ENCODE peak calls at places on chromosomes 5 and 9, in nine cellular contexts. S is WERI-Rb-1; T is stimulated activated CD4-positive, alpha-beta T cell treated with anti-CD3 and anti-CD28 coated beads, Interleukin-15, amount 100 ng/mL, for 1 hour; A is cardiac fibroblast; X is HEK293T; L is body of pancreas; M is EL; P is Ammon's horn; J is stomach. G is an unnamed sample.

GRCh38 chr9:121218357-121219027 is 16.8 kb upstream of the RAB14 start:
- DNase-seq in M (no peak), L (no peak), S (no peak), X (no peak), A (no peak), J (no peak), P (no peak), T (no peak), G (no peak)

GRCh38 chr5:24407486-24407885 is 237.3 kb downstream of the CDH10 start:
- DNase-seq in A (no peak), J (no peak), X (no peak), P (no peak), T (no peak), L (no peak), M (no peak), S (peak; percentile 45), G (no peak)

GRCh38 chr9:131854906-131855504 is 115.1 kb upstream of the RAPGEF1 start:
- DNase-seq in J (no peak), A (peak; percentile 59), L (no peak), P (peak; percentile 23), T (no peak), M (peak; percentile 25), S (no peak), X (no peak), G (no peak)

GRCh38 chr9:15306068-15306756 is 804 bp downstream of the TTC39B start:
- DNase-seq in A (peak; percentile 44), T (peak; percentile 8), X (peak; percentile 28), L (peak; percentile 82), S (no peak), P (peak; percentile 51), J (peak; percentile 83), M (peak; percentile 57), G (peak; percentile 57)

GRCh38 chr5:132500244-132500930 is 9.8 kb upstream of the IRF1 start:
- DNase-seq in S (no peak), L (peak; percentile 10), P (peak; percentile 1), T (no peak), X (no peak), J (peak; percentile 23), M (no peak), A (no peak), G (no peak)

GRCh38 chr9:124755061-124755460 is 16.1 kb downstream of the NR6A1 start:
- DNase-seq in A (no peak), M (no peak), L (no peak), S (no peak), X (no peak), T (no peak), P (no peak), J (no peak), G (no peak)

GRCh38 chr9:708556-709432 is 132.7 kb upstream of the DMRT1 start:
- DNase-seq in A (no peak), X (no peak), P (no peak), S (no peak), M (no peak), L (peak; percentile 33), T (no peak), J (no peak), G (no peak)

GRCh38 chr5:30103056-30104020 is 1090.1 kb upstream of the CDH6 start:
- DNase-seq in J (no peak), A (peak; percentile 65), P (no peak), M (no peak), T (no peak), L (no peak), X (no peak), S (no peak), G (no peak)

GRCh38 chr5:168282120-168282519 is 9.3 kb upstream of the WWC1 start:
- DNase-seq in L (no peak), S (no peak), J (no peak), X (no peak), M (peak; percentile 40), P (no peak), T (no peak), A (peak; percentile 81), G (no peak)

GRCh38 chr5:52789378-52789777 is 1.7 kb downstream of the ITGA1 start:
- DNase-seq in J (no peak), M (no peak), A (no peak), L (no peak), X (no peak), T (no peak), P (no peak), S (no peak), G (no peak)

GRCh38 chr9:88950341-88951141 is 40.7 kb upstream of the S1PR3 start:
- DNase-seq in M (peak; percentile 49), A (peak; percentile 68), X (no peak), L (no peak), P (no peak), J (no peak), S (no peak), T (no peak), G (no peak)

GRCh38 chr9:92592946-92593860 is 57.4 kb upstream of the ECM2 start:
- DNase-seq in S (no peak), T (no peak), J (no peak), A (peak; percentile 55), L (no peak), P (no peak), M (no peak), X (no peak), G (no peak)

GRCh38 chr9:131500939-131501541 is 1.7 kb upstream of the POMT1 start:
- DNase-seq in J (no peak), L (no peak), A (peak; percentile 16), M (peak; percentile 70), X (no peak), T (peak; percentile 17), S (no peak), P (no peak), G (peak; percentile 18)